ENCODE peak calls at places on chromosomes 4 and X, in five cellular contexts. I is WERI-Rb-1; H is activated CD4-positive, alpha-beta memory T cell treated with anti-CD3 and anti-CD28 coated beads for 36 hours; F is erythroblast; E is endodermal cell. P is an unnamed sample.

GRCh38 chr4:23811045-23811620 is 78.7 kb downstream of the PPARGC1A start:
- DNase-seq in E (no peak), F (no peak), I (no peak), H (no peak), P (no peak)

GRCh38 chrX:17814557-17814956 is 46.5 kb downstream of the RAI2 start:
- DNase-seq in I (no peak), E (no peak), H (no peak), F (no peak), P (no peak)

GRCh38 chrX:53320543-53321215 is 39.3 kb upstream of the IQSEC2 start:
- DNase-seq in E (peak), I (no peak), F (no peak), H (peak), P (no peak)

GRCh38 chr4:113759696-113760093 is 1.8 kb downstream of the CAMK2D start:
- DNase-seq in H (no peak), I (no peak), F (no peak), E (no peak), P (no peak)

GRCh38 chrX:3262906-3263305 is 83.5 kb downstream of the MXRA5 start:
- DNase-seq in I (no peak), H (no peak), E (no peak), F (no peak), P (no peak)

GRCh38 chr4:66062044-66062443 is 391.8 kb upstream of the EPHA5 start:
- DNase-seq in H (no peak), I (no peak), E (no peak), F (no peak), P (no peak)

GRCh38 chr4:6873792-6874461 is 35.7 kb upstream of the TBC1D14 start:
- DNase-seq in H (peak), I (peak), F (peak), E (peak), P (peak)

GRCh38 chrX:131764224-131764623 is 220.3 kb downstream of the OR13H1 start:
- DNase-seq in F (no peak), H (no peak), I (no peak), E (no peak), P (no peak)

GRCh38 chr4:177441061-177441802 is 1.0 kb downstream of the AGA start:
- DNase-seq in F (peak), I (no peak), E (peak), H (peak), P (peak)

GRCh38 chrX:70386240-70386639 is 36.9 kb upstream of the GDPD2 start:
- DNase-seq in I (no peak), H (no peak), E (no peak), F (no peak), P (no peak)

GRCh38 chr4:168656946-168657473 is 160.2 kb downstream of the PALLD start:
- DNase-seq in E (no peak), F (no peak), H (no peak), I (no peak), P (no peak)

GRCh38 chr4:181319629-181320028 is 923.6 kb upstream of the TENM3 start:
- DNase-seq in I (no peak), E (no peak), F (no peak), H (no peak), P (no peak)

GRCh38 chr4:158996669-158997074 is 106.2 kb upstream of the RAPGEF2 start:
- DNase-seq in F (peak), E (no peak), I (no peak), H (no peak), P (no peak)

GRCh38 chr4:137359691-137360315 is 172.5 kb downstream of the PCDH18 start:
- DNase-seq in F (no peak), E (no peak), H (no peak), I (no peak), P (no peak)